ENCODE peak calls at places on chromosomes 5 and 9, in seven cellular contexts. K is tibial nerve, T is ascending aorta, G is cardiac muscle cell, R is breast epithelium, E is uterus, C is brain microvascular endothelial cell. Z is an unnamed sample. For H3K36me3, the result is how much of the 10 kb centered on the place peaks cover.

GRCh38 chr5:96053063-96053735 is 91.5 kb upstream of the ELL2 start:
- DNase-seq in T (no peak), G (no peak), K (no peak), R (no peak), E (no peak), C (no peak), Z (no peak)

GRCh38 chr5:181221792-181222629 is 1.1 kb upstream of the TRIM41 start:
- DNase-seq in G (peak), E (peak), C (peak), T (peak), K (peak), R (peak), Z (peak)

GRCh38 chr9:3936520-3937235 is 363.2 kb downstream of the GLIS3 start:
- DNase-seq in K (no peak), C (no peak), T (no peak), E (no peak), G (peak), R (no peak), Z (peak)

GRCh38 chr5:94503677-94504076 is 114.7 kb downstream of the KIAA0825 start:
- DNase-seq in T (no peak), G (no peak), C (no peak), K (no peak), R (no peak), E (no peak), Z (no peak)

GRCh38 chr9:86965627-86966395 is 18.5 kb upstream of the GAS1 start:
- DNase-seq in E (no peak), T (no peak), R (no peak), K (no peak), G (peak), C (no peak), Z (no peak)

GRCh38 chr9:21993893-21994525 is at the start of gene CDKN2A:
- DNase-seq in E (no peak), R (no peak), G (peak), K (no peak), T (no peak), C (no peak), Z (no peak)

GRCh38 chr9:98807811-98808195 is 333 bp downstream of the GALNT12 start:
- DNase-seq in E (no peak), T (no peak), R (no peak), C (no peak), G (no peak), K (no peak), Z (no peak)

GRCh38 chr9:123814526-123814925 is 115.4 kb downstream of the DENND1A start:
- DNase-seq in G (no peak), K (no peak), T (no peak), C (no peak), R (no peak), E (no peak), Z (no peak)

GRCh38 chr9:77807295-77807694 is 159.2 kb upstream of the GNA14 start:
- DNase-seq in C (peak), T (no peak), G (peak), R (no peak), E (no peak), K (no peak), Z (no peak)

GRCh38 chr9:137593176-137593575 is 2.9 kb upstream of the ZMYND19 start:
- DNase-seq in R (peak), E (no peak), T (no peak), G (no peak), C (no peak), K (no peak), Z (peak)

GRCh38 chr9:84139296-84140100 is 158.9 kb downstream of the RMI1 start:
- DNase-seq in T (no peak), G (peak), C (no peak), K (peak), R (no peak), E (no peak), Z (peak)

GRCh38 chr5:172076783-172077244 is 70.4 kb upstream of the FBXW11 start:
- DNase-seq in C (peak), E (no peak), T (no peak), R (no peak), G (peak), K (no peak), Z (no peak)

GRCh38 chr5:172075655-172076054 is 69.2 kb upstream of the FBXW11 start:
- DNase-seq in K (no peak), T (no peak), C (no peak), G (no peak), R (no peak), E (no peak), Z (no peak)

GRCh38 chr5:172074896-172075295 is 68.5 kb upstream of the FBXW11 start:
- DNase-seq in E (no peak), K (no peak), R (no peak), T (no peak), C (no peak), G (no peak), Z (no peak)

GRCh38 chr5:172065431-172066065 is 59.1 kb upstream of the FBXW11 start:
- DNase-seq in G (peak), K (no peak), C (no peak), E (no peak), T (no peak), R (peak), Z (no peak)

GRCh38 chr5:172071244-172071875 is 64.9 kb upstream of the FBXW11 start:
- DNase-seq in C (no peak), E (no peak), T (no peak), R (no peak), K (no peak), G (no peak), Z (no peak)
- H3K27ac ChIP-seq in C (no peak), E (no peak), T (no peak), R (no peak), K (no peak), G (no peak), Z (no peak)

GRCh38 chr5:889075-889710 is 3.4 kb downstream of the BRD9 start:
- DNase-seq in T (no peak), G (no peak), K (no peak), C (no peak), R (no peak), E (no peak), Z (no peak)
- H3K36me3 ChIP-seq in T (half or more), G (under half), K (under half), C (half or more), R (under half), E (under half), Z (under half)

DNA sequence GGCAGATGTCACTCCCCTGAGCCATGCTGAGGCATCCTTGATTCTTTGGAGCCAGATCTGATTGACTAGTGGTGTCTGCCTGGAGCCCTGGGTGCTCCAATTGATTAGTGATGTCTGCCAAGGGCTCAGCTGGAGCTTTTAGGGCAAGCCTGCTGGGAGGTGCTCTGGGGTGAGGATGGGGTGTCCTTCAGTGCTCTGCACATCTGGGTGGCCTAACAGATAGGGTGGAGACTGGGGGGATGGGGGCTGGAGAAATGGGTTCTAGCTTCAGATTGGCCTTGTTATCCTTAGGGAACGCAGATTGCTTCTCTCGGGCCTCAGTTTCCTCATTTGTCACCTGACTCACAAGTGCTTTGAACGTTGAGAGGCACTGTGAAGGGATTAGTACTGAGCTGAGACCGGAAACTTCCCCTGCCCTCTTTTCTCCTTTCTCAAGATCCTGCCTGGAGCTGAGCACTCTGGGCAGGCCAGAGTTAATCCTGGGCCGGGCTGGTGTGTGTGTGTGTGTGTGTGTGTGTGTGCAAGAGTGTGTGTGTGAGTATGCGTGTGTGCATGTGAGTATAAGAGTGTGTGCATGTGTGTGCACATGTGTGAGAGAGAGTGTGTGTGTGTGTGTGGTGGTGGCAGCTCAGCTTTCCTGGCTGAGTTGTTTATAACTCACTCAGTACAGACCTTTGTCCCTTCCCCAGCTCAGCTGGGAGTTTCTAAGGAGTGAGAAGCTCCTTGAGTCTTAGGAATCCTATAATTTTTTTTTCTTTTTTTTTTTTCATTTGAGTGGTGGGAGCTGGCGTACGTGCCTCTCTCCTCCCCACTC is 5.6 kb upstream of the IER5L start:
- DNase-seq in R (no peak), T (no peak), K (no peak), C (no peak), E (no peak), G (no peak), Z (no peak)
- TF ChIP-seq CTCF in R (no peak), T (no peak), K (no peak), C (no peak), E (no peak), G (no peak), Z (no peak)

GRCh38 chr5:173735691-173736090 is 119.2 kb upstream of the BOD1 start:
- DNase-seq in K (no peak), R (no peak), T (no peak), C (no peak), E (no peak), G (no peak), Z (no peak)

GRCh38 chr5:173734716-173735115 is 118.3 kb upstream of the BOD1 start:
- DNase-seq in G (no peak), R (no peak), K (no peak), C (no peak), T (no peak), E (no peak), Z (no peak)

GRCh38 chr5:173733831-173734491 is 117.5 kb upstream of the BOD1 start:
- DNase-seq in T (no peak), K (no peak), R (no peak), G (no peak), E (no peak), C (no peak), Z (no peak)

GRCh38 chr5:173735171-173735570 is 118.7 kb upstream of the BOD1 start:
- DNase-seq in E (no peak), C (no peak), T (no peak), G (no peak), K (no peak), R (no peak), Z (no peak)

DNA sequence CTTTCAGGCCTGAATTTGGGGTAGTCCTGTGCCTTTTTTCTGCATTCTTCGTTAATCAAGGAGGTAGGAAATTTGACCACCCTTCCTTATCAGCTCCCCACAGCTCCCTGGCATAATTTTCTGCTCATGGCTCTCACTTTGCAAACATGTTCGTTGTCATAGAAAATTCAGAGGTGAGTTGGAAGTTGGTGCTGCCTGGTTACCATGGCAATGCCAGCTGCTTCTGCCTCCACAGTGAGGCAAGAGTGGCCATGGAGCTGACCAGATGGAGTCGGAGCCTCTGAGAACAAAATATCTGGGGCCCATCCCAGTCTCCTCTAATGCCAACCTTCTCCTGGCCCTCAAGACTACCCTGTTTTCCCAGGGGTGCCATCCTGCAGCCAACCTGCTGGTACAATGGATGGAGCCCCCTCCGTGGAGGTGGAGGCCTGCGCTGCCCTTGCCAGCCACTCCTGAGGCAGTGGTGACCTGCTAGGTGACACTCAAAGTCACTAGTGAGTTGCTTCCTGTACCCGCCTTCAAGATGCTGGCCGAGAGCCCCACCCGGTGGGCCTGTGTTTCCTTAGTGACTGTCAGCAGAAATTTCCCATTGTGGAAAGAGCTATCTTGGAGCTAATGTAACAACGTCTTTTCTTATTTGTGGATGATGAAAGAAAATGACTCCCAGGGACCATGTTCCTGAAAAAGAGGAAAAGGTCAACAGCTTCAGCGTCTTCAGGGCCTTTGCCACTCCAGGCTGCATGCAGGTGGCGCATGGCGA is 116.8 kb upstream of the BOD1 start:
- DNase-seq in R (no peak), E (no peak), T (no peak), G (no peak), K (no peak), C (no peak), Z (no peak)
- H3K27ac ChIP-seq in R (no peak), E (no peak), T (no peak), G (no peak), K (no peak), C (no peak), Z (no peak)

DNA sequence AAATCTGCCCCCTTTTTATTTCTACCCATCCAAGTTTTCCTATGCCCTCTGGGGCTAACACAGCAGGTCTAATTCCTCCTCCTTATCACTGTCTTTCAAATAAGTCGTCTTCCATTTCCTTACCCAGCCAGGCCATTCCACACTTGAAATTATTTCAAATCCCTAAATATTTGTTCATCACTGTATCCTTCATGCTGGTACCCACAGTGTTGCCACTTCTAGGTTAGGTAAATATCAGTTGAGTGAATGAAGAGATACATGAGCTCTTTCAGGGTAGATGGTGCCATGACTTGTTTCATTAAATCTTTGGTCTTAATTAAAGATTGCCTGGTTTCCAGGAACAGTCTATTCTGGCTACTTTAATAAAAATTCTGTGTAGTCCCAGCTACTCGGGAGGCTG is 35.6 kb upstream of the ADRA1B start:
- DNase-seq in E (no peak), R (no peak), T (no peak), K (no peak), G (no peak), C (no peak), Z (no peak)
- H3K36me3 ChIP-seq in E (under half), R (under half), T (under half), K (under half), G (under half), C (under half), Z (under half)

GRCh38 chr5:98722188-98722587 is 51.3 kb upstream of the RGMB start:
- DNase-seq in K (no peak), R (no peak), C (no peak), E (no peak), G (no peak), T (no peak), Z (no peak)

GRCh38 chr5:98726258-98726657 is 47.2 kb upstream of the RGMB start:
- DNase-seq in C (no peak), E (no peak), T (no peak), R (no peak), G (no peak), K (no peak), Z (no peak)

GRCh38 chr5:98723061-98723460 is 50.4 kb upstream of the RGMB start:
- DNase-seq in T (no peak), R (no peak), G (no peak), C (no peak), E (no peak), K (no peak), Z (no peak)

DNA sequence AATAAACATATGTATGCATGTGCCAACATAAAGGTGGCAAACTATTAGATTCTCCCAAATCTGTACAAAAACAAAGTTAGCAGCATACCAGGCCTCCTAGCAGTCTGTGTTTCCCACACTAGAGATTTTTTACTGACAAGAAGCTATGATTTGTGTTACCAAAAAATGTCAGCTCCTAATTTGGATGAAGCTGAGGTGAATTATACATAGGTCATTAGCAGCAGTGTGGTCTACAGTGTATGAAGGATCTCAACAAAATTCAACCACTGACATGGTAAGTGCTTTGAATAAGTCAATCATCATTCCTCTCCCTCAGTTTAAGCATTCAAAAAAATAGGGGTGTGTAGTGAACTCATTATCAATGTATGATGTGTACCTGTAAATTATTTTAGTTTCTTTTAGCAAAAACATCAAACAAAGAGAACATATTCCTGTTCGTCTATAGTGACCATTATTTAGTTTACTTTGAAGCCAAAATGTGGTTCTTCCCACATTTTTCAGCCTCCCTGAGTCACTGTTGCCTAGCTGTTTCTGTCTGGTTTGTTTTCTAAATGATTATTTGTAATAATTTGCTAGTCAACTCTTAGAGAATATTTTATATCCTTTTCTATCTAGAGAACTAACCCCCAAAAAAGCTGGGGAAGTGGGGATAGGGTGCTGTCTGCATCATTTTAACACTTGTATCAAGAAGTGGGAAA is 52.1 kb upstream of the RGMB start:
- DNase-seq in K (no peak), G (no peak), R (no peak), T (no peak), E (no peak), C (peak), Z (no peak)
- TF ChIP-seq CTCF in K (no peak), G (no peak), R (no peak), T (no peak), E (no peak), C (no peak), Z (no peak)

GRCh38 chr5:140319833-140320232 is 16.9 kb upstream of the PFDN1 start:
- DNase-seq in R (no peak), K (no peak), T (no peak), C (no peak), G (no peak), E (no peak), Z (no peak)

GRCh38 chr5:140324041-140324833 is 21.3 kb upstream of the PFDN1 start:
- DNase-seq in C (no peak), K (no peak), T (no peak), R (no peak), G (no peak), E (no peak), Z (no peak)

GRCh38 chr5:140318778-140319177 is 15.9 kb upstream of the PFDN1 start:
- DNase-seq in C (no peak), E (no peak), G (no peak), K (no peak), R (no peak), T (no peak), Z (no peak)

GRCh38 chr5:140322751-140323731 is 20.1 kb upstream of the PFDN1 start:
- DNase-seq in R (peak), T (no peak), K (no peak), G (peak), E (peak), C (peak), Z (peak)

GRCh38 chr5:140321796-140322195 is 18.9 kb upstream of the PFDN1 start:
- DNase-seq in G (no peak), E (no peak), C (no peak), R (no peak), K (peak), T (peak), Z (peak)
- H3K27ac ChIP-seq in G (no peak), E (peak), C (no peak), R (peak), K (peak), T (no peak), Z (peak)

Z was measured in lung.